ENCODE peak calls at places on chromosomes 6 and 20, in four cellular contexts. U is lower lobe of right lung, M is psoas muscle, N is heart left ventricle. I is an unnamed sample.
A peak's percentile ranks its signal among the peaks of the same experiment; 100 is the strongest.

GRCh38 chr6:150334790-150335783 is 33.7 kb upstream of the IYD start:
- DNase-seq in U (no peak), M (no peak), N (peak; percentile 27), I (no peak)

GRCh38 chr20:44176833-44177533 is 10.0 kb downstream of the JPH2 start:
- DNase-seq in U (no peak), N (no peak), M (peak; percentile 68), I (no peak)

GRCh38 chr6:79586548-79586947 is 44.6 kb upstream of the SH3BGRL2 start:
- DNase-seq in N (no peak), U (no peak), M (no peak), I (no peak)

GRCh38 chr6:50970908-50971307 is 152.2 kb downstream of the TFAP2B start:
- DNase-seq in N (no peak), M (no peak), U (no peak), I (no peak)

GRCh38 chr6:46925563-46926253 is 4.0 kb upstream of the ADGRF5 start:
- DNase-seq in N (no peak), U (peak; percentile 75), M (peak; percentile 38), I (no peak)

GRCh38 chr6:66126358-66126757 is 419.3 kb upstream of the EYS start:
- DNase-seq in M (no peak), N (no peak), U (no peak), I (no peak)

GRCh38 chr6:11179088-11179977 is 53.1 kb downstream of the NEDD9 start:
- DNase-seq in M (no peak), N (no peak), U (no peak), I (no peak)

GRCh38 chr20:53133134-53133533 is 161.0 kb downstream of the TSHZ2 start:
- DNase-seq in U (no peak), M (no peak), N (no peak), I (no peak)

GRCh38 chr6:3427740-3428085 is 29.1 kb downstream of the SLC22A23 start:
- DNase-seq in N (peak; percentile 27), U (no peak), M (peak; percentile 69), I (no peak)

GRCh38 chr6:43128926-43129325 is 42.1 kb upstream of the SRF start:
- DNase-seq in N (no peak), M (no peak), U (no peak), I (no peak)

GRCh38 chr6:39841923-39842322 is 49.7 kb downstream of the DAAM2 start:
- DNase-seq in N (no peak), M (no peak), U (no peak), I (no peak)
- H3K4me1 ChIP-seq in N (peaks cover 4% of the 10 kb centered on the region), M (peaks cover 16% of the 10 kb centered on the region), U (peaks cover 5% of the 10 kb centered on the region), I (no peaks in the 10 kb centered on the region)

DNA sequence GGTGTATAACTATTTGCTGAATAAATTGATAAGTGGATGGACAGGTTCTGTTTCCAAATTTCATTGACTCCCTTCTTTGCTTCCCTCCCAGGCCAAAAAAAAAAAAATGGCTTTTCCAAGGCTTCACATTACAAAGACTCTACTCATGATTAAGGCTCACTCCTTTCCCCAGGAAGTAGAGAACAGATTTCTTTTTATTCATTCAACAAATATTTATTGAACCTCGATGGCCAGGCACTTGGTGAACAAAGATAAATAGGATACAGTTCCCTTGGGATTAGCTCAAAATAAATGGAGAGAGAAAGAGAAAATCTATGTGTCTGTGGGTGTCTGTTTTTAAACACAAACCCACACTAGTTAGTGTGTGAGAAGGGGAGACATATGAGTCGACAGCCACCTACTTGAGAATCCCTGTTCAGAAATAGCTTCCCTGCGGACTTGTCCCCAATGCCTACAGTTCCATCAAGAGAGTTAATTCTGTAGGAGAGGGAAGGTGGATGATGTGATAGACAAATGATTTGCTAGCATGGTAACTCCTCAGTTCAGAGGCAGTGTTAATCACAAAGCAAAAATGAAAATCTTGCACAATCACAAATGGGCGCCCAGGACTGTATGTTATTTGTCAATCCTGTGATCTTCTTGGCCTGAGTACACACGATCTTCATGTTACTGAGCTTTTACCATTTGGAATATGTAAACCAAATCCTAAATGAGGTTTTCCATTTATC is 20.3 kb downstream of the TRAF3IP2 start:
- DNase-seq in N (no peak), M (no peak), U (no peak), I (no peak)
- H3K4me3 ChIP-seq in N (no peak overlapping the region), M (peak overlapping the region; percentile 6), U (no peak overlapping the region), I (no peak overlapping the region)

DNA sequence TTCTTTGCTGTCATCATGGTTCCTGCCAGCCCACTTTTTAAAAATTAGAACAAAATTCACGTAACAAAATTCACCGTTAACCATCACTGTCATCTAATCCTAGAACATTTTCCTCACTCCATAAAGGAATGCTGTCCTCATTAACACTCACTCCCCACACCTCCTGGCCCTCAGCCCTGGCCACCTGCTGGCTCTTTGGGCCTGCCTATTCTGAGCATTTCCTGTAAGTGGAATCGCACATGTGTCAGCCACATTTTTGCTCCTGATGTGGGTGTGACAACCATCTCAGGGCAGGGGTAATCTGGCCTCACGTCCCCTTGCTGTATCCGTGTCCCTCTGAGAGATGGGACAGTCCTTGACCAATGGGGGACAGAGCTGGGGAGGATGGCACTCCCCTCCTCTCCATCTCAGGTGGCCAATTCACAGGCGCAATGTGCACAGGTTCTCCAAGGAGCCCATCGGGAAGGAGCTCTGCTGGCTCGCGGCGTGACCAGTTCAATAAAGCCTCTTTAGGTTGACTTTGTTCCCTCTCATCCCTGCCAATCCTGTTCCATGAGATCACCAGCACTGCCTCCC is 196.5 kb upstream of the SLC24A3 start:
- DNase-seq in N (no peak), U (no peak), M (peak; percentile 35), I (no peak)
- H3K9me3 ChIP-seq in N (no peaks in the 10 kb centered on the region), U (no peaks in the 10 kb centered on the region), M (no peaks in the 10 kb centered on the region), I (no peaks in the 10 kb centered on the region)

GRCh38 chr6:44237021-44237812 is 9.7 kb upstream of the HSP90AB1 start:
- DNase-seq in N (peak; percentile 87), M (peak; percentile 91), U (peak; percentile 93), I (peak; percentile 45)

GRCh38 chr6:44234101-44235090 is 11.0 kb downstream of the SLC29A1 start:
- DNase-seq in N (peak; percentile 89), M (peak; percentile 91), U (peak; percentile 61), I (no peak)

GRCh38 chr6:44233560-44234100 is 10.2 kb downstream of the SLC29A1 start:
- DNase-seq in U (peak; percentile 38), M (no peak), N (no peak), I (no peak)

GRCh38 chr6:44235891-44236516 is 10.9 kb upstream of the HSP90AB1 start:
- DNase-seq in M (no peak), U (peak; percentile 31), N (no peak), I (no peak)

GRCh38 chr6:44235269-44235668 is 11.6 kb upstream of the HSP90AB1 start:
- DNase-seq in U (no peak), N (no peak), M (no peak), I (no peak)
- H3K4me1 ChIP-seq in U (peaks cover 43% of the 10 kb centered on the region), N (peaks cover 35% of the 10 kb centered on the region), M (peaks cover 42% of the 10 kb centered on the region), I (peaks cover 7% of the 10 kb centered on the region)

DNA sequence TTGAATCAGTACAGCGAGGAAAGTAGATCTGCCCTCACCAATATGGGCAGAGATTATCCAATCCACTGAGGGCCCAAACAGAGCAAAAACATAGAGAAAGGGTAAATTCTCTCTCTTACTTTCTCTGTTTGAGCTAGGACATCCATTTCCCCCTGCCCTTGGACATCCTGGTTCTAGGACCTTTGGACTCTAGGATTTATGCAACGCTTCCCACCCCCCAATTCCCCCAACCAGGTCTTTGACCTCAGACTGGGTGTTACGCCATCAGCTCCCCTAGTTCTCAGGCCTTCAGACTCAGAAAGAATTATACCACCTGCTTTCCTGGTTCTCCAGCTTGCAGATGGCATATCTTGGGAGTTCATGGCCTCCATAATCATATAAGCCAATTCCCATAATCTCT is 10.2 kb upstream of the B3GAT2 start:
- DNase-seq in M (no peak), N (no peak), U (no peak), I (no peak)
- H3K4me3 ChIP-seq in M (no peak overlapping the region), N (no peak overlapping the region), U (no peak overlapping the region), I (no peak overlapping the region)

GRCh38 chr20:56316051-56316450 is 42.7 kb upstream of the FAM210B start:
- DNase-seq in N (no peak), M (no peak), U (no peak), I (no peak)
- H3K9me3 ChIP-seq in N (peaks cover 6% of the 10 kb centered on the region), M (no peaks in the 10 kb centered on the region), U (no peaks in the 10 kb centered on the region), I (no peaks in the 10 kb centered on the region)

GRCh38 chr20:35715611-35716010 is 16.4 kb downstream of the ROMO1 start:
- DNase-seq in U (no peak), N (no peak), M (no peak), I (no peak)
- H3K4me1 ChIP-seq in U (peaks cover 25% of the 10 kb centered on the region), N (peaks cover 18% of the 10 kb centered on the region), M (peaks cover 66% of the 10 kb centered on the region), I (peaks cover 10% of the 10 kb centered on the region)

I was measured in naive thymus-derived CD4-positive, alpha-beta T cell.